ENCODE peak calls at places on chromosomes 16 and 17, in six cellular contexts. R is stomach, U is dorsolateral prefrontal cortex, T is omental fat pad, N is osteocyte, Z is progenitor cell of endocrine pancreas. E is an unnamed sample.

GRCh38 chr16:71339481-71340171 is 18.9 kb upstream of the CALB2 start:
- DNase-seq in R (no peak), U (no peak), T (no peak), N (no peak), Z (no peak), E (no peak)

GRCh38 chr17:48044851-48045250 is 3.3 kb upstream of the NFE2L1 start:
- DNase-seq in R (no peak), U (no peak), T (no peak), N (no peak), Z (no peak), E (no peak)

GRCh38 chr17:64200080-64201042 is 62.7 kb downstream of the TEX2 start:
- DNase-seq in R (no peak), U (no peak), T (no peak), N (no peak), Z (no peak), E (no peak)

GRCh38 chr17:35733366-35733765 is 1.9 kb downstream of the RASL10B start:
- DNase-seq in R (no peak), U (no peak), T (no peak), N (peak), Z (no peak), E (no peak)

GRCh38 chr17:33218657-33219298 is 74.3 kb downstream of the ASIC2 start:
- DNase-seq in R (no peak), U (no peak), T (no peak), N (no peak), Z (no peak), E (no peak)

GRCh38 chr17:28053044-28053670 is 10.7 kb downstream of the NLK start:
- DNase-seq in R (no peak), U (no peak), T (no peak), N (no peak), Z (no peak), E (no peak)

GRCh38 chr17:17077861-17078732 is 35.8 kb downstream of the MPRIP start:
- DNase-seq in R (peak), U (no peak), T (no peak), N (no peak), Z (no peak), E (no peak)

GRCh38 chr17:9371019-9371418 is 204.6 kb downstream of the STX8 start:
- DNase-seq in R (no peak), U (no peak), T (no peak), N (no peak), Z (no peak), E (no peak)

GRCh38 chr16:49608801-49609200 is 235.2 kb downstream of the C16orf78 start:
- DNase-seq in R (no peak), U (no peak), T (no peak), N (peak), Z (no peak), E (no peak)

GRCh38 chr17:47205419-47205963 is 3.7 kb upstream of the MYL4 start:
- DNase-seq in R (peak), U (no peak), T (no peak), N (no peak), Z (no peak), E (peak)

GRCh38 chr17:33080091-33080490 is 88.4 kb downstream of the SPACA3 start:
- DNase-seq in R (no peak), U (no peak), T (no peak), N (no peak), Z (no peak), E (no peak)

GRCh38 chr16:87464691-87465300 is 28.0 kb downstream of the ZCCHC14 start:
- DNase-seq in R (peak), U (no peak), T (peak), N (no peak), Z (no peak), E (no peak)

GRCh38 chr16:27611340-27611739 is 61.4 kb downstream of the KATNIP start:
- DNase-seq in R (no peak), U (no peak), T (no peak), N (no peak), Z (no peak), E (no peak)

GRCh38 chr17:46887717-46888116 is 35.2 kb upstream of the GOSR2 start:
- DNase-seq in R (no peak), U (no peak), T (no peak), N (no peak), Z (no peak), E (no peak)

GRCh38 chr16:12459993-12460392 is 343.7 kb downstream of the CPPED1 start:
- DNase-seq in R (no peak), U (no peak), T (no peak), N (no peak), Z (no peak), E (no peak)

GRCh38 chr16:85651822-85652430 is 36.8 kb downstream of the GINS2 start:
- DNase-seq in R (no peak), U (no peak), T (no peak), N (no peak), Z (no peak), E (no peak)

GRCh38 chr16:1310832-1311200 is 1.4 kb downstream of the UBE2I start:
- DNase-seq in R (peak), U (no peak), T (no peak), N (no peak), Z (no peak), E (peak)

GRCh38 chr17:17570798-17571716 is 20.5 kb downstream of the PEMT start:
- DNase-seq in R (peak), U (no peak), T (no peak), N (no peak), Z (no peak), E (no peak)

GRCh38 chr17:55794681-55795080 is 43.8 kb downstream of the PCTP start:
- DNase-seq in R (no peak), U (no peak), T (no peak), N (no peak), Z (no peak), E (no peak)

GRCh38 chr17:57201481-57201880 is 54.8 kb upstream of the MSI2 start:
- DNase-seq in R (no peak), U (no peak), T (no peak), N (no peak), Z (no peak), E (no peak)

GRCh38 chr17:38853292-38854219 is at the start of gene RPL23:
- DNase-seq in R (peak), U (peak), T (peak), N (peak), Z (peak), E (peak)

GRCh38 chr16:80463303-80463702 is 77.5 kb upstream of the DYNLRB2 start:
- DNase-seq in R (no peak), U (no peak), T (no peak), N (no peak), Z (no peak), E (peak)

GRCh38 chr16:1534021-1535020 is 855 bp downstream of the TMEM204 start:
- DNase-seq in R (no peak), U (no peak), T (no peak), N (no peak), Z (no peak), E (peak)

GRCh38 chr16:73049051-73049910 is 1.4 kb upstream of the ZFHX3 start:
- DNase-seq in R (no peak), U (no peak), T (no peak), N (no peak), Z (no peak), E (no peak)

GRCh38 chr16:27228621-27229501 is 25.5 kb downstream of the KDM8 start:
- DNase-seq in R (no peak), U (no peak), T (no peak), N (no peak), Z (no peak), E (peak)

GRCh38 chr17:20289984-20290383 is 177.4 kb downstream of the LGALS9B start:
- DNase-seq in R (no peak), U (no peak), T (no peak), N (peak), Z (no peak), E (no peak)

GRCh38 chr16:81737885-81738536 is 41.1 kb upstream of the PLCG2 start:
- DNase-seq in R (peak), U (peak), T (peak), N (peak), Z (peak), E (peak)

GRCh38 chr16:86508028-86508946 is 2.0 kb upstream of the FOXF1 start:
- DNase-seq in R (no peak), U (no peak), T (no peak), N (no peak), Z (no peak), E (no peak)

GRCh38 chr16:86986809-86987487 is 330.2 kb downstream of the C16orf95 start:
- DNase-seq in R (no peak), U (no peak), T (no peak), N (no peak), Z (no peak), E (no peak)

DNA sequence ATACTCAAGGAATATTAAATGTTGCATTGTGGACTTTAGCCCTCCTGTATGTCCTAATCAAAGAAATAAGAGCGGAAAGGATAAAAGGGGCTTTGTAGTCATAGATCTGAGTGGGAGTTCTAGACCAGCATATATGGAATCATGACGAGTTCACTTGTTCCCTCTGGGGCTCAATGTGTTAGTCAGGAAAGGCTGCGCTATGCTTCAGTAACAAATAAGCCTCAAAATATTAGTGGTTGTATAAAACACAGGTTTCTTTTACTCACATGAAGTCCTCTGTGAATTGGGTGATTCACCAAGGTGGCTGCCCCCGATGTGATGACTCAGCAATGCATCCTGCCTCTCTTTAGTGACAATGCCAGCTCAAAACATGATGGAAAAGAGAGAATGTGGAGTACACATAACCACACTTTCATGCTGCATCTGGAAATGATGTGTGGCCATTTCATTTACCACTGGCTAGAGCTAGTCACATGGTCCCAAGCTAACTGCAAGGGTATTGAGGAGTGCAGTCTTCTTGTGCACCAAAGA is 63.3 kb upstream of the IRX5 start:
- DNase-seq in R (no peak), U (no peak), T (no peak), N (no peak), Z (no peak), E (no peak)
- TF ChIP-seq CTCF in R (no peak), U (no peak), T (no peak), N (no peak), Z (no peak), E (no peak)

GRCh38 chr17:14791221-14791620 is 473.9 kb downstream of the PMP22 start:
- DNase-seq in R (no peak), U (no peak), T (no peak), N (no peak), Z (no peak), E (no peak)
- TF ChIP-seq CTCF in R (no peak), U (no peak), T (no peak), N (no peak), Z (no peak), E (no peak)

GRCh38 chr17:67868176-67868575 is 42.9 kb downstream of the BPTF start:
- DNase-seq in R (no peak), U (no peak), T (no peak), N (no peak), Z (no peak), E (no peak)

GRCh38 chr17:67865438-67865837 is 40.1 kb downstream of the BPTF start:
- DNase-seq in R (no peak), U (no peak), T (no peak), N (no peak), Z (no peak), E (no peak)

GRCh38 chr17:67863624-67864247 is 38.4 kb downstream of the BPTF start:
- DNase-seq in R (no peak), U (no peak), T (no peak), N (no peak), Z (no peak), E (no peak)

GRCh38 chr17:67867591-67867990 is 42.3 kb downstream of the BPTF start:
- DNase-seq in R (no peak), U (no peak), T (no peak), N (no peak), Z (no peak), E (no peak)

GRCh38 chr17:67862614-67863217 is 37.4 kb downstream of the BPTF start:
- DNase-seq in R (no peak), U (no peak), T (no peak), N (no peak), Z (no peak), E (no peak)
- TF ChIP-seq CTCF in R (no peak), U (no peak), T (no peak), N (peak), Z (peak), E (no peak)

DNA sequence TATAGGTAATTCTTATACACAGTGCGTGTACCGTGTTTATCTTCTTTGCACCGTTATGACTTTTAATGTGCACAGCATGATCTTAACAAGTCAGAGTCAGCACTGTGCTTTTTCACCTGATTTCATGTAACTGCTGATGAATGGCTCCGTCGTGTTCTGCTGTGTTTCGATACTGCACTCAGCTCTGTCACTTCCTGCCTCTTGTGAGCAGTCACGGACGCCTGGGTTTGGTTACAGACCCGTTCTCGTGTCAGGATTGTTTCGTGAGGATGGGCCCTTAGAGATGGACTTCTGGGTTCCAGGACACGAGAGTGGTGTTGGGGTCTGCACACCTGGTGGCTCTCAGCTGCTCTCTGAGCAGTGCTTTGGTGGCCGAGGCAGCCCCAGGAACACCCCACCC is 24.6 kb downstream of the TBCD start:
- DNase-seq in R (no peak), U (no peak), T (no peak), N (no peak), Z (no peak), E (no peak)
- TF ChIP-seq CTCF in R (no peak), U (no peak), T (no peak), N (no peak), Z (no peak), E (no peak)

DNA sequence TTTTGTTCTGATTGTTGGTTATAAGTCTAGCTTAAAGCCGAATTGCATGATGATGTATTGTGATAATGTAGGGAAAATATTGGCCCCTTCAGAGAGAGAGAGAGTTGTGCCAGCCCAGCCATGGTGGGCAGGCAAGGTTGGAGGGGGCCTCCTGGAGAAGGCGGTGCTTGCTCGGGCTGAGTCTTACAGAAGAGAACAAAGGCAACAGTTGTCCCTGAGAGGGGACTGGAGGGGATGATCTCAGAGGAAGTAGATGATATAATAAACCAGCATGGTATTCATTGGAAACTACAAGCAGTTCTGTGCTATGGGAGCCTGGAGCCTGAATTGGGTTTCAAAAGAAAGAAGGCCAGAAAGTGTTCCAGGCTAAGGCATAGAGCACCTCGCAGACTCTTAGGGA is 173.8 kb downstream of the RPTOR start:
- DNase-seq in R (no peak), U (no peak), T (no peak), N (no peak), Z (no peak), E (no peak)
- TF ChIP-seq CTCF in R (no peak), U (no peak), T (no peak), N (no peak), Z (no peak), E (no peak)

GRCh38 chr17:79907855-79908254 is 68.6 kb upstream of the CBX4 start:
- DNase-seq in R (no peak), U (no peak), T (no peak), N (no peak), Z (no peak), E (no peak)

GRCh38 chr17:79909121-79909520 is 69.9 kb upstream of the CBX4 start:
- DNase-seq in R (no peak), U (no peak), T (no peak), N (no peak), Z (no peak), E (no peak)

GRCh38 chr17:79904865-79905264 is 65.6 kb upstream of the CBX4 start:
- DNase-seq in R (no peak), U (no peak), T (no peak), N (no peak), Z (no peak), E (no peak)

GRCh38 chr17:79907217-79907715 is 68.0 kb upstream of the CBX4 start:
- DNase-seq in R (no peak), U (no peak), T (no peak), N (no peak), Z (no peak), E (no peak)

DNA sequence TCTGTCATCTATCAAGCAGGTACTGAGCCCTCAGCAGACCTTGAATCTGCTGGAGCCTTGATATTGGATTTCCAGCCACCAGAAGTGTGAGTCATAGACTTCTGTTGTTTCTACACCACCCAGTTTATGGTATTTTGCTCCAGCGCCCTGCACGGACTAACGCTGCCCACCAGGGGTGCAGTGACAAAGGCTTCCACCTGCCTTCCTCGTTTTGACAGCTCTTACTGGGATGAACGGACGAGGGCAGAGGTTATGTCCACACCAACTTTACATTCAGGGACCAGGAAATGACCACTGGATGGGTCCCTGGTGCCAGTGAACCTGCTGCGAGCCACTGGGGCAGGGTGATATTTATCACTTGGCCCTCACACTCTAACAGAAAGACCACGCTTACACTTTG is 66.6 kb upstream of the CBX4 start:
- DNase-seq in R (no peak), U (no peak), T (no peak), N (no peak), Z (no peak), E (no peak)
- TF ChIP-seq CTCF in R (no peak), U (no peak), T (no peak), N (peak), Z (peak), E (peak)

GRCh38 chr16:3017806-3018506 is at the start of gene CLDN6:
- DNase-seq in R (no peak), U (no peak), T (no peak), N (no peak), Z (peak), E (peak)
- TF ChIP-seq CTCF in R (no peak), U (no peak), T (no peak), N (peak), Z (peak), E (peak)